ENCODE peak calls at places on chromosomes 4 and X, in five cellular contexts. One of them, this sample, is unnamed.

GRCh38 chrX:39752820-39753219 is 344.9 kb downstream of the BCOR start:
- DNase-seq in immature natural killer cell: no peak
- DNase-seq in hippocampal formation: peak; percentile 41
- DNase-seq in endodermal cell: no peak
- DNase-seq in ovary: peak; percentile 53
- DNase-seq in this sample: no peak

GRCh38 chr4:172734555-172734954 is 434.1 kb upstream of the GALNT7 start:
- DNase-seq in immature natural killer cell: no peak
- DNase-seq in hippocampal formation: no peak
- DNase-seq in endodermal cell: no peak
- DNase-seq in ovary: no peak
- DNase-seq in this sample: no peak

GRCh38 chrX:6803607-6804006 is 268.7 kb upstream of the VCX3A start:
- DNase-seq in immature natural killer cell: no peak
- DNase-seq in hippocampal formation: no peak
- DNase-seq in endodermal cell: no peak
- DNase-seq in ovary: no peak
- DNase-seq in this sample: no peak

GRCh38 chr4:158667651-158668198 is 4.0 kb downstream of the C4orf46 start:
- DNase-seq in immature natural killer cell: peak; percentile 19
- DNase-seq in hippocampal formation: no peak
- DNase-seq in endodermal cell: peak; percentile 62
- DNase-seq in ovary: no peak
- DNase-seq in this sample: no peak

GRCh38 chrX:1196436-1196835 is 16.0 kb downstream of the CRLF2 start:
- DNase-seq in immature natural killer cell: no peak
- DNase-seq in hippocampal formation: no peak
- DNase-seq in endodermal cell: peak; percentile 16
- DNase-seq in ovary: no peak
- DNase-seq in this sample: no peak

GRCh38 chrX:98380106-98380505 is 1496.4 kb downstream of the RPA4 start:
- DNase-seq in immature natural killer cell: no peak
- DNase-seq in hippocampal formation: no peak
- DNase-seq in endodermal cell: peak; percentile 81
- DNase-seq in ovary: no peak
- DNase-seq in this sample: no peak

GRCh38 chr4:8291701-8292387 is 22.3 kb downstream of the HTRA3 start:
- DNase-seq in immature natural killer cell: no peak
- DNase-seq in hippocampal formation: no peak
- DNase-seq in endodermal cell: no peak
- DNase-seq in ovary: peak; percentile 6
- DNase-seq in this sample: no peak

GRCh38 chrX:8144925-8145324 is 26.1 kb downstream of the VCX2 start:
- DNase-seq in immature natural killer cell: no peak
- DNase-seq in hippocampal formation: no peak
- DNase-seq in endodermal cell: no peak
- DNase-seq in ovary: no peak
- DNase-seq in this sample: no peak

GRCh38 chr4:138291431-138291830 is 49.3 kb upstream of the SLC7A11 start:
- DNase-seq in immature natural killer cell: no peak
- DNase-seq in hippocampal formation: no peak
- DNase-seq in endodermal cell: no peak
- DNase-seq in ovary: no peak
- DNase-seq in this sample: no peak

GRCh38 chr4:13522282-13523104 is 21.8 kb downstream of the NKX3-2 start:
- DNase-seq in immature natural killer cell: no peak
- DNase-seq in hippocampal formation: no peak
- DNase-seq in endodermal cell: peak; percentile 75
- DNase-seq in ovary: no peak
- DNase-seq in this sample: no peak

GRCh38 chrX:109902665-109903064 is 100.2 kb upstream of the TMEM164 start:
- DNase-seq in immature natural killer cell: no peak
- DNase-seq in hippocampal formation: no peak
- DNase-seq in endodermal cell: no peak
- DNase-seq in ovary: no peak
- DNase-seq in this sample: no peak

GRCh38 chr4:21569638-21570037 is 378.9 kb downstream of the KCNIP4 start:
- DNase-seq in immature natural killer cell: no peak
- DNase-seq in hippocampal formation: no peak
- DNase-seq in endodermal cell: no peak
- DNase-seq in ovary: no peak
- DNase-seq in this sample: no peak